ENCODE peak calls at places on chromosomes 5 and 9, in five cellular contexts. One of them, this sample, is unnamed.

GRCh38 chr5:119009131-119009530 is 20.8 kb upstream of the DTWD2 start:
- DNase-seq in nephron progenitor cell: no peak
- DNase-seq in WTC11: no peak
- DNase-seq in tibial artery: no peak
- DNase-seq in AG04450: no peak
- DNase-seq in this sample: no peak

GRCh38 chr5:145554399-145554798 is 280.7 kb downstream of the PRELID2 start:
- DNase-seq in nephron progenitor cell: no peak
- DNase-seq in WTC11: no peak
- DNase-seq in tibial artery: no peak
- DNase-seq in AG04450: no peak
- DNase-seq in this sample: peak

GRCh38 chr5:179816401-179817070 is 4.2 kb upstream of the SQSTM1 start:
- DNase-seq in nephron progenitor cell: no peak
- DNase-seq in WTC11: peak
- DNase-seq in tibial artery: no peak
- DNase-seq in AG04450: no peak
- DNase-seq in this sample: no peak

GRCh38 chr5:10808347-10809212 is 47.5 kb upstream of the DAP start:
- DNase-seq in nephron progenitor cell: no peak
- DNase-seq in WTC11: no peak
- DNase-seq in tibial artery: no peak
- DNase-seq in AG04450: no peak
- DNase-seq in this sample: no peak

GRCh38 chr5:91382530-91383026 is 539 bp downstream of the ARRDC3 start:
- DNase-seq in nephron progenitor cell: no peak
- DNase-seq in WTC11: no peak
- DNase-seq in tibial artery: no peak
- DNase-seq in AG04450: no peak
- DNase-seq in this sample: peak

GRCh38 chr5:176906796-176907195 is 7.7 kb upstream of the HK3 start:
- DNase-seq in nephron progenitor cell: no peak
- DNase-seq in WTC11: no peak
- DNase-seq in tibial artery: no peak
- DNase-seq in AG04450: no peak
- DNase-seq in this sample: no peak

GRCh38 chr5:172584638-172585037 is 56.4 kb upstream of the NEURL1B start:
- DNase-seq in nephron progenitor cell: no peak
- DNase-seq in WTC11: no peak
- DNase-seq in tibial artery: no peak
- DNase-seq in AG04450: no peak
- DNase-seq in this sample: no peak

GRCh38 chr9:23665635-23666034 is 160.4 kb downstream of the ELAVL2 start:
- DNase-seq in nephron progenitor cell: no peak
- DNase-seq in WTC11: no peak
- DNase-seq in tibial artery: no peak
- DNase-seq in AG04450: no peak
- DNase-seq in this sample: no peak

GRCh38 chr5:175800656-175801081 is 70.7 kb upstream of the CPLX2 start:
- DNase-seq in nephron progenitor cell: no peak
- DNase-seq in WTC11: no peak
- DNase-seq in tibial artery: no peak
- DNase-seq in AG04450: no peak
- DNase-seq in this sample: no peak

GRCh38 chr5:54673523-54674225 is 156.1 kb downstream of the SNX18 start:
- DNase-seq in nephron progenitor cell: no peak
- DNase-seq in WTC11: no peak
- DNase-seq in tibial artery: peak
- DNase-seq in AG04450: no peak
- DNase-seq in this sample: peak

GRCh38 chr9:121305269-121305994 is 37.5 kb downstream of the GSN start:
- DNase-seq in nephron progenitor cell: no peak
- DNase-seq in WTC11: no peak
- DNase-seq in tibial artery: peak
- DNase-seq in AG04450: no peak
- DNase-seq in this sample: no peak

GRCh38 chr9:118478752-118479151 is 774.5 kb downstream of the TLR4 start:
- DNase-seq in nephron progenitor cell: no peak
- DNase-seq in WTC11: no peak
- DNase-seq in tibial artery: no peak
- DNase-seq in AG04450: no peak
- DNase-seq in this sample: no peak

GRCh38 chr9:128371622-128372117 is 496 bp downstream of the URM1 start:
- DNase-seq in nephron progenitor cell: no peak
- DNase-seq in WTC11: no peak
- DNase-seq in tibial artery: no peak
- DNase-seq in AG04450: no peak
- DNase-seq in this sample: no peak

GRCh38 chr9:135260776-135261175 is 173.3 kb downstream of the OLFM1 start:
- DNase-seq in nephron progenitor cell: no peak
- DNase-seq in WTC11: no peak
- DNase-seq in tibial artery: no peak
- DNase-seq in AG04450: no peak
- DNase-seq in this sample: no peak

GRCh38 chr5:142726188-142726731 is 40.4 kb upstream of the FGF1 start:
- DNase-seq in nephron progenitor cell: no peak
- DNase-seq in WTC11: no peak
- DNase-seq in tibial artery: no peak
- DNase-seq in AG04450: peak
- DNase-seq in this sample: no peak

GRCh38 chr9:76618762-76619161 is 145.5 kb upstream of the PCA3 start:
- DNase-seq in nephron progenitor cell: no peak
- DNase-seq in WTC11: no peak
- DNase-seq in tibial artery: no peak
- DNase-seq in AG04450: no peak
- DNase-seq in this sample: no peak

GRCh38 chr9:111621895-111622480 is 9.1 kb upstream of the DNAJC25 start:
- DNase-seq in nephron progenitor cell: no peak
- DNase-seq in WTC11: peak
- DNase-seq in tibial artery: no peak
- DNase-seq in AG04450: no peak
- DNase-seq in this sample: peak

GRCh38 chr5:118952992-118953651 is 35.2 kb downstream of the DTWD2 start:
- DNase-seq in nephron progenitor cell: no peak
- DNase-seq in WTC11: no peak
- DNase-seq in tibial artery: no peak
- DNase-seq in AG04450: no peak
- DNase-seq in this sample: no peak

GRCh38 chr5:121731377-121731776 is 120.3 kb upstream of the FTMT start:
- DNase-seq in nephron progenitor cell: no peak
- DNase-seq in WTC11: no peak
- DNase-seq in tibial artery: no peak
- DNase-seq in AG04450: no peak
- DNase-seq in this sample: no peak

GRCh38 chr9:108412755-108413154 is 443.0 kb downstream of the ACTL7B start:
- DNase-seq in nephron progenitor cell: no peak
- DNase-seq in WTC11: peak
- DNase-seq in tibial artery: no peak
- DNase-seq in AG04450: no peak
- DNase-seq in this sample: peak

GRCh38 chr9:108411632-108412031 is 444.2 kb downstream of the ACTL7B start:
- DNase-seq in nephron progenitor cell: no peak
- DNase-seq in WTC11: no peak
- DNase-seq in tibial artery: no peak
- DNase-seq in AG04450: no peak
- DNase-seq in this sample: no peak

GRCh38 chr9:108410161-108410560 is 445.6 kb downstream of the ACTL7B start:
- DNase-seq in nephron progenitor cell: no peak
- DNase-seq in WTC11: no peak
- DNase-seq in tibial artery: no peak
- DNase-seq in AG04450: no peak
- DNase-seq in this sample: no peak
- TF ChIP-seq CTCF in nephron progenitor cell: no peak
- TF ChIP-seq CTCF in WTC11: no peak
- TF ChIP-seq CTCF in tibial artery: no peak
- TF ChIP-seq CTCF in AG04450: no peak
- TF ChIP-seq CTCF in this sample: no peak

DNA sequence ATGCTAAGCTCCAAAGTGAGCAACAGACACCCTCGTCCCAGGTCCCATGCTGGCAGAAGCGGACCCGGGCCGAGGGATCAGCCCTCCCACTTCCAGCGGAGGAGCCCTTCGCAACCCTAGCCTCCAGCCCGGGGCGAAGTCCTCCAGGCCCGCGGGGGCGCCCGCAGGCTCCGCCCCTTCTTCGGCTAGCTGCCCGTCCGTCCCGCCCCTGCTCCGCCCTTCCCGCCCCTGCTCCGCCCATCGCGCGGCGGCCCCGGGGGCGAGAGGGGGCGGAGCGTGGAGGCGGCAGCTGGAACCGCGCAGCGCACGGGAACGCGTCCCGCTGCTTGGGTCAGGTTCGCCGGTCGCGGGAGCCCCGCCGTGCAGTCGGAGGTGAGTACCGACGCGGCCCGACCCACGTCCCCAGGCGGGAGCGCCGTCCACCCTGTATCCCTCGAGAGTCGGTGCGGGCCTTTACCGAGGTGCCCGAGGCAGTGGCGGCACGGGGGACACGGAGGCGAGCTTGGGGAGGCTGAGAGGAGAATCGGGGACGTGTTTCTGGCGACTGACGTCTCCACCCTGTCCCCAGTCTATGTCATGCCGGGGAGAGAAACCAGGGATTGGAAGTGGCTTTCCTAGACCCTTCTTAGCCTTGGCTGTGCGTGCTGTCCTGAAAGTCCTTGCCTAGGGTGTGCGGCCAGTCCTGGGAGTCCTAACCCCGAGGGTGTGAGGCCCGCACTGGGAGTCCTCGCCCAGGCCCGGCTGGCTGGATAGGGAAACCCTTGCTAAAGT is at the start of gene ACO1:
- DNase-seq in nephron progenitor cell: peak
- DNase-seq in WTC11: peak
- DNase-seq in tibial artery: peak
- DNase-seq in AG04450: peak
- DNase-seq in this sample: peak
- TF ChIP-seq CTCF in nephron progenitor cell: no peak
- TF ChIP-seq CTCF in WTC11: no peak
- TF ChIP-seq CTCF in tibial artery: peak
- TF ChIP-seq CTCF in AG04450: no peak
- TF ChIP-seq CTCF in this sample: no peak

GRCh38 chr5:120452471-120452870 is 11.6 kb upstream of the PRR16 start:
- DNase-seq in nephron progenitor cell: no peak
- DNase-seq in WTC11: no peak
- DNase-seq in tibial artery: no peak
- DNase-seq in AG04450: no peak
- DNase-seq in this sample: no peak

GRCh38 chr5:120454094-120454798 is 9.9 kb upstream of the PRR16 start:
- DNase-seq in nephron progenitor cell: no peak
- DNase-seq in WTC11: no peak
- DNase-seq in tibial artery: no peak
- DNase-seq in AG04450: peak
- DNase-seq in this sample: no peak

GRCh38 chr5:120463026-120463770 is 902 bp upstream of the PRR16 start:
- DNase-seq in nephron progenitor cell: no peak
- DNase-seq in WTC11: no peak
- DNase-seq in tibial artery: no peak
- DNase-seq in AG04450: no peak
- DNase-seq in this sample: no peak

DNA sequence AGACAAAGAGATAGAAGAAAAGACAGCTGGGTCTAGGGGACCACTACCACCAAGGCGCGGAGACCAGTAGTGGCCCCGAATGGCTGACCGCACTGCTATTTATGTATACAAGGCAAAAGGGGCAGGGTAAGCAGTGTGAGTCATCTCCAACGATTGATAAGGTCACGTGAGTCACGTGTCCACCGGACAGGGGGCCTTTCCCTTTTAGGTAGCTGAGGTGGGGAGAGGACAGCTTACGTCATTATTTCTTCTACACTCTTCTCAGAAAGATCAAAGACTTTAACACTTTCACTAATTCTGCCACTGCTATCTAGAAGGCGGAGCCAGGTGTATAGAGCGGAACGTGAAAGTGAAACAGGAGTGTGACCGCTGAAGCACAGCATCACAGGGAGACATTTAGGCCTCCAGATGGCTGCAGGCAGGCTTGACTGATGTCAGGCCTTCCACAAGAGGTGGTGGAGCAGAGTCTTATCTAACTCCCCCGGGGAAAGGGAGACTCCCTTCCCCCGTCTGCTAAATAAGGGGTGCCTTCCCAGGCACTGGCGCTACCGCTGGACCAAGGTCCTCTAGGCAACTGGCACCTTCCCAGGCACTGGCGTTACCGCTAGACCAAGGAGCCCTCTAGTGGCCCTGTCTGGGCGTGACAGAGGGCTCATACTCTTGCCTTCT is 6.1 kb upstream of the PRR16 start:
- DNase-seq in nephron progenitor cell: peak
- DNase-seq in WTC11: peak
- DNase-seq in tibial artery: peak
- DNase-seq in AG04450: no peak
- DNase-seq in this sample: peak
- TF ChIP-seq CTCF in nephron progenitor cell: peak
- TF ChIP-seq CTCF in WTC11: peak
- TF ChIP-seq CTCF in tibial artery: peak
- TF ChIP-seq CTCF in AG04450: peak
- TF ChIP-seq CTCF in this sample: peak

DNA sequence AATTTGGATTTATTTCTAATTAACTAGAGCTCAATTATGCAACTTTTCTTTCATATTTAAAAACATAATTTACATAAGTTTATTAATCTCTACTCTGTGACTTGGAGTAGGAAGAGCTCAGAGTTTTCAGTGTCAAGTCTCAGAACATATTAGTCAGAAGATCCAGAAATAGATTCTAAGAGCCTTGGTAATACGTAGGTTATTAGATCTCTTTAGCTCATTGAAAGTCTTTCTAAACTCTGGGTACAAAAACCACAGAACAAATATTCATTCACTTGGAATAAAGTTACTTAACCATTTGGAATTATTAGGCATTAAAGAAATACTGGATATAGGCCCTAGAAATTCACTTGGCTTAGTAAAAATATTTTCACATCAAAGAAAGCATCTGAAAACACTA is 26.3 kb upstream of the ISCA1 start:
- DNase-seq in nephron progenitor cell: no peak
- DNase-seq in WTC11: no peak
- DNase-seq in tibial artery: no peak
- DNase-seq in AG04450: no peak
- DNase-seq in this sample: no peak
- TF ChIP-seq CTCF in nephron progenitor cell: no peak
- TF ChIP-seq CTCF in WTC11: no peak
- TF ChIP-seq CTCF in tibial artery: no peak
- TF ChIP-seq CTCF in AG04450: no peak
- TF ChIP-seq CTCF in this sample: no peak

GRCh38 chr9:132669636-132670358 is at the start of gene DDX31:
- DNase-seq in nephron progenitor cell: peak
- DNase-seq in WTC11: peak
- DNase-seq in tibial artery: peak
- DNase-seq in AG04450: peak
- DNase-seq in this sample: peak
- TF ChIP-seq CTCF in nephron progenitor cell: no peak
- TF ChIP-seq CTCF in WTC11: no peak
- TF ChIP-seq CTCF in tibial artery: no peak
- TF ChIP-seq CTCF in AG04450: no peak
- TF ChIP-seq CTCF in this sample: no peak